ENCODE peak calls at places on chromosome 18, in four cellular contexts. One of them, this sample, is unnamed.

GRCh38 chr18:39486268-39486667 is 1920.7 kb upstream of the CELF4 start:
- DNase-seq in HFF-Myc: no peak
- DNase-seq in mesothelial cell of epicardium: no peak
- DNase-seq in MCF 10A: no peak
- DNase-seq in this sample: no peak

GRCh38 chr18:31513189-31513907 is 15.4 kb downstream of the DSG2 start:
- DNase-seq in MCF 10A: peak; percentile 79
- DNase-seq in mesothelial cell of epicardium: no peak
- DNase-seq in HFF-Myc: peak; percentile 2
- DNase-seq in this sample: peak; percentile 95

GRCh38 chr18:42174909-42175308 is 219.9 kb downstream of the PIK3C3 start:
- DNase-seq in mesothelial cell of epicardium: peak; percentile 48
- DNase-seq in HFF-Myc: no peak
- DNase-seq in MCF 10A: peak; percentile 55
- DNase-seq in this sample: peak; percentile 66

GRCh38 chr18:8895341-8895740 is 190.0 kb downstream of the MTCL1 start:
- DNase-seq in MCF 10A: no peak
- DNase-seq in mesothelial cell of epicardium: no peak
- DNase-seq in HFF-Myc: no peak
- DNase-seq in this sample: no peak

GRCh38 chr18:36153203-36153602 is 23.5 kb downstream of the ELP2 start:
- DNase-seq in mesothelial cell of epicardium: no peak
- DNase-seq in HFF-Myc: peak; percentile 72
- DNase-seq in MCF 10A: no peak
- DNase-seq in this sample: no peak

GRCh38 chr18:39345321-39345720 is 1779.7 kb upstream of the CELF4 start:
- DNase-seq in HFF-Myc: peak; percentile 51
- DNase-seq in MCF 10A: no peak
- DNase-seq in mesothelial cell of epicardium: no peak
- DNase-seq in this sample: no peak

GRCh38 chr18:64037812-64038414 is 68.0 kb downstream of the SERPINB8 start:
- DNase-seq in HFF-Myc: peak; percentile 16
- DNase-seq in mesothelial cell of epicardium: no peak
- DNase-seq in MCF 10A: peak; percentile 46
- DNase-seq in this sample: peak; percentile 33

GRCh38 chr18:29002747-29003146 is 825.8 kb upstream of the CDH2 start:
- DNase-seq in MCF 10A: no peak
- DNase-seq in HFF-Myc: no peak
- DNase-seq in mesothelial cell of epicardium: no peak
- DNase-seq in this sample: no peak

GRCh38 chr18:49597152-49597551 is 35.3 kb downstream of the LIPG start:
- DNase-seq in MCF 10A: no peak
- DNase-seq in mesothelial cell of epicardium: no peak
- DNase-seq in HFF-Myc: no peak
- DNase-seq in this sample: no peak

GRCh38 chr18:78983530-78983929 is 3.9 kb downstream of the SALL3 start:
- DNase-seq in HFF-Myc: no peak
- DNase-seq in MCF 10A: no peak
- DNase-seq in mesothelial cell of epicardium: no peak
- DNase-seq in this sample: no peak

GRCh38 chr18:28576941-28577340 is 400.0 kb upstream of the CDH2 start:
- DNase-seq in HFF-Myc: no peak
- DNase-seq in MCF 10A: no peak
- DNase-seq in mesothelial cell of epicardium: no peak
- DNase-seq in this sample: no peak

GRCh38 chr18:13562494-13563029 is 163.8 kb downstream of the FAM210A start:
- DNase-seq in mesothelial cell of epicardium: no peak
- DNase-seq in HFF-Myc: no peak
- DNase-seq in MCF 10A: no peak
- DNase-seq in this sample: no peak